ENCODE peak calls at places on chromosomes 16 and 17, in six cellular contexts. L, J, B, A, N and F are unnamed samples.

GRCh38 chr16:12395266-12395665 is 408.4 kb downstream of the CPPED1 start:
- DNase-seq in L (no peak), J (no peak), B (no peak), A (no peak), N (no peak), F (no peak)

GRCh38 chr16:74111583-74111982 is 185.0 kb upstream of the PSMD7 start:
- DNase-seq in L (no peak), J (no peak), B (no peak), A (no peak), N (no peak), F (no peak)

GRCh38 chr16:56192971-56193936 is 2.0 kb downstream of the GNAO1 start:
- DNase-seq in L (no peak), J (no peak), B (no peak), A (no peak), N (peak), F (no peak)

GRCh38 chr17:50087246-50087911 is 7.8 kb upstream of the PDK2 start:
- DNase-seq in L (peak), J (peak), B (peak), A (peak), N (peak), F (peak)

GRCh38 chr17:38873646-38874380 is 4.0 kb downstream of the LASP1 start:
- DNase-seq in L (no peak), J (no peak), B (no peak), A (peak), N (no peak), F (no peak)

GRCh38 chr17:7961436-7961835 is 29.4 kb downstream of the CNTROB start:
- DNase-seq in L (no peak), J (no peak), B (no peak), A (no peak), N (no peak), F (no peak)

GRCh38 chr17:64679710-64680216 is 17.7 kb upstream of the SMURF2 start:
- DNase-seq in L (no peak), J (no peak), B (peak), A (peak), N (peak), F (no peak)

GRCh38 chr17:17439971-17440843 is 36.6 kb upstream of the MED9 start:
- DNase-seq in L (peak), J (no peak), B (no peak), A (peak), N (peak), F (peak)

GRCh38 chr17:7130626-7131467 is 16.2 kb upstream of the ASGR2 start:
- DNase-seq in L (no peak), J (no peak), B (no peak), A (no peak), N (peak), F (no peak)

GRCh38 chr17:79388556-79389295 is 222.1 kb downstream of the RBFOX3 start:
- DNase-seq in L (peak), J (no peak), B (no peak), A (peak), N (peak), F (no peak)

GRCh38 chr17:80101946-80102706 is 745 bp downstream of the GAA start:
- DNase-seq in L (no peak), J (no peak), B (no peak), A (peak), N (peak), F (peak)

GRCh38 chr17:61617261-61617660 is 26.2 kb upstream of the NACA2 start:
- DNase-seq in L (no peak), J (no peak), B (no peak), A (no peak), N (no peak), F (no peak)

GRCh38 chr16:86783626-86784266 is 205.4 kb downstream of the FOXL1 start:
- DNase-seq in L (no peak), J (no peak), B (no peak), A (no peak), N (no peak), F (no peak)

GRCh38 chr16:53913082-53913870 is 209.3 kb downstream of the FTO start:
- DNase-seq in L (no peak), J (peak), B (peak), A (no peak), N (no peak), F (peak)

GRCh38 chr17:4811471-4811870 is 4.5 kb downstream of the PLD2 start:
- DNase-seq in L (no peak), J (no peak), B (no peak), A (no peak), N (no peak), F (no peak)

GRCh38 chr17:42422412-42422957 is 571 bp downstream of the CAVIN1 start:
- DNase-seq in L (no peak), J (no peak), B (no peak), A (no peak), N (peak), F (peak)

GRCh38 chr16:65660390-65660789 is 538.5 kb upstream of the CDH11 start:
- DNase-seq in L (no peak), J (no peak), B (no peak), A (no peak), N (no peak), F (no peak)

GRCh38 chr17:10033982-10034381 is 128.9 kb upstream of the RCVRN start:
- DNase-seq in L (no peak), J (no peak), B (no peak), A (no peak), N (no peak), F (no peak)

GRCh38 chr16:27723711-27724490 is 174.0 kb downstream of the KATNIP start:
- DNase-seq in L (no peak), J (no peak), B (no peak), A (no peak), N (no peak), F (no peak)

GRCh38 chr16:71320021-71320420 is 30.8 kb upstream of the CMTR2 start:
- DNase-seq in L (no peak), J (no peak), B (no peak), A (no peak), N (no peak), F (no peak)

GRCh38 chr16:66510711-66511614 is 39.0 kb downstream of the TK2 start:
- DNase-seq in L (peak), J (no peak), B (no peak), A (no peak), N (no peak), F (no peak)

GRCh38 chr16:71637398-71637797 is 11.4 kb downstream of the MARVELD3 start:
- DNase-seq in L (no peak), J (no peak), B (peak), A (no peak), N (peak), F (no peak)

GRCh38 chr17:44362056-44362355 is 1.6 kb downstream of the FAM171A2 start:
- DNase-seq in L (no peak), J (peak), B (no peak), A (no peak), N (no peak), F (no peak)

GRCh38 chr17:7613769-7614421 is 802 bp downstream of the FXR2 start:
- DNase-seq in L (no peak), J (no peak), B (no peak), A (no peak), N (peak), F (no peak)

GRCh38 chr17:43823350-43824084 is 9.4 kb downstream of the MPP3 start:
- DNase-seq in L (peak), J (no peak), B (no peak), A (no peak), N (no peak), F (no peak)

GRCh38 chr17:18181358-18181757 is 2.3 kb upstream of the ALKBH5 start:
- DNase-seq in L (no peak), J (peak), B (no peak), A (no peak), N (no peak), F (no peak)

GRCh38 chr17:75763613-75764416 is 1.2 kb downstream of the GALK1 start:
- DNase-seq in L (no peak), J (no peak), B (no peak), A (no peak), N (no peak), F (no peak)

GRCh38 chr17:59152925-59153324 is 2.1 kb downstream of the SKA2 start:
- DNase-seq in L (no peak), J (no peak), B (no peak), A (no peak), N (no peak), F (no peak)
- H3K4me3 ChIP-seq in L (no peak), J (no peak), B (peak), A (peak), N (no peak), F (no peak)

GRCh38 chr16:15705064-15705565 is 55.1 kb downstream of the NDE1 start:
- DNase-seq in L (no peak), J (no peak), B (no peak), A (no peak), N (no peak), F (no peak)
- H3K27ac ChIP-seq in L (no peak), J (peak), B (no peak), A (no peak), N (no peak), F (no peak)

DNA sequence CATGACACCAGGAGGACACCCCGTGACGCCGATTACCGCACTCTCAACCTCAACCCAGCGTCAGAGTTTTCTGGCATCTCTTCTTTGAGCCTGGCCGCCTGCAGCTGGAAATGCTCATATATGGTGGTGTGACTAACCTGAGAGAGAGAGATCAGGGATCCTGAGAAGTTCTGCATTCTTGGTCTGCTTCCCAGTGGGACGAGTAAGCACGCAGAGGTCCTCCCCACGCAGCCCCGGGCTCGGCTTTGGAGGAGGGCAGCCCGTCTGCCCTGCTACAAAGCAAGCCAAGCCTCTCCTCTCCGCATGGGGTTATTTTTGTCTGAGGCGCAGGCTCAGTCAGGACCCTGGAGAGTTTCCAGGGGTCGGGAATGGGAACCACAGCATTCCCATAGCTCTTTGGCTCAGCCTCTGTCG is 16.5 kb downstream of the CRISPLD2 start:
- DNase-seq in L (peak), J (peak), B (peak), A (no peak), N (peak), F (no peak)
- H3K4me3 ChIP-seq in L (peak), J (no peak), B (no peak), A (no peak), N (no peak), F (no peak)

DNA sequence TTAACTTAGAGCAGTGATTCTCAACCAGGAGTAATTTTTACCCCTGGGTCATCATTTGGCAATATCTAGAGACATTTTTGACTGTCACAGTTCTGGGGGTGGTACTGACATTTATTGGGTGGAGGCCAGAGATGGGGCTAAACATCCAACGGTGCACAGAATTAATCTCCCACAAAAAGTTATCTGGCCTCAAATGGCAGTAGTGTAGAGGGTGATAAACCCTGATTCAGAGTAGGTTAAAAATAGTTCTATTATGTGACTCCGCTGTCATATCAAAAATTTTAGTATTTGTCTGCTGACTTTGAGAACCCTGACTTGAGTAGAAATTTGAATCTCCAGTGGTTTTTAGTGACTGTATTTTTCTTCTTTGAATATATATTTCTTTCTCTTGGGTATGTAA is 19.1 kb downstream of the VPS35L start:
- DNase-seq in L (no peak), J (no peak), B (no peak), A (no peak), N (no peak), F (no peak)
- H3K27ac ChIP-seq in L (no peak), J (no peak), B (no peak), A (no peak), N (no peak), F (no peak)

DNA sequence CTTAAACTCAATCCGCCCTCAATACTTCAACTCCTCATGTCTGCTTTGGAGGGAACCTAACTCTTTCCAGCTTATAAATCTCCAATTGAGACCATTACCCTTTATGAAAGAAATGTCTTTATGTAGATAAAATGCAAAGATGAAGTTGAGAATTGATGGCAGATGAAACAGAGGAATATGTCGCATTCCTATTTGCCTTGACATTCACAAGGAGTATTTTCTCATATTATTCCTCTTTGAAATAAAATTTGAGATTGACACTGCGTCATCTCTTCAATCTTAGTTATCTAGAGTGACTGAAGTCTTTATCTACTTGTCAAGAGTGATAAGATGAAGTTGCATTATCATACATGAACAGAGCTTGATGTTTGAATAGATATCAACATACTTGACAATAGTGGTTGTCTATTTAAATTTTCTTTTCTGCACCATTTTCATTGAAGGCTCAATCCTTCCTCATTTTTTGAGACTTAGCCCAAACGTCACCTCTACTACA is 574.4 kb upstream of the SOX9 start:
- DNase-seq in L (no peak), J (no peak), B (no peak), A (no peak), N (no peak), F (no peak)
- H3K4me3 ChIP-seq in L (no peak), J (no peak), B (no peak), A (no peak), N (no peak), F (no peak)

GRCh38 chr16:50332599-50332998 is 36.2 kb downstream of the BRD7 start:
- DNase-seq in L (no peak), J (no peak), B (no peak), A (no peak), N (no peak), F (no peak)

GRCh38 chr16:50335198-50335958 is 33.4 kb downstream of the BRD7 start:
- DNase-seq in L (no peak), J (no peak), B (no peak), A (no peak), N (no peak), F (peak)

GRCh38 chr16:50334106-50334975 is 34.4 kb downstream of the BRD7 start:
- DNase-seq in L (no peak), J (no peak), B (no peak), A (no peak), N (no peak), F (no peak)

GRCh38 chr16:50329446-50330189 is 39.2 kb downstream of the BRD7 start:
- DNase-seq in L (no peak), J (no peak), B (no peak), A (no peak), N (peak), F (no peak)

DNA sequence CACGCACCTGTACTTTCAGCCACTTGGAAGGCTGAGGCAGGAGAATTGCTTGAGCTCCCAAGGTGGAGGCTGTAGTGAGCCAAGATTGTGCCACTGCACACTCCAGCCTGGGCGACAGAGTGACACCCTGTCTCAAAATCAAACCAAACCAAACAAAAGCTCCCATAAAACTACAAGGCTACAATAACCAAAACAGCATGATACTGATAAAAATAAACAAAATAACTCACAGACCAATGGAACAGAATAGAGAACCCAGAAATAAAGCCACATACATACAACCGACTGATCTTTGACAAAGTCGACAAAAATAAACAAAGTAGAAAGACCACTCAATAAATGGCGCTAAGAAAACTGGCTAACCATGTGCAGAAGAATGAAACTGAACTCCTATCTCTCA is 37.2 kb downstream of the BRD7 start:
- DNase-seq in L (no peak), J (no peak), B (no peak), A (no peak), N (no peak), F (no peak)
- H3K27ac ChIP-seq in L (no peak), J (no peak), B (no peak), A (no peak), N (no peak), F (no peak)

DNA sequence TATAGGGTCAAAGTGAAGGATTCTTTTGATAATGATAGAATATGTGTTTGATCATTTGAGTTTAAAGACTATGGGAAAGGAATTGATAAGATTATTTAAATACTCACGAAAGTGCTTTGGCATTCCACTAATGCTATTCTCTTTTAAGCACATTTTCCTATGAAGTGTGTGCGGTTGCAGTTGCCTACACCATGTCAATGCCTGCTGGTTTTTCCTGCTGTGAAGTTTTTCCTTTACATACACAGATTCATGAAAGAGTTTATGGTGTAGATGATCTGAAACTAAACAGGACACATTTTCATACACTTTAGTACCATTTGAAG is 78.7 kb downstream of the VMP1 start:
- DNase-seq in L (no peak), J (no peak), B (no peak), A (no peak), N (no peak), F (no peak)
- H3K4me3 ChIP-seq in L (peak), J (no peak), B (peak), A (no peak), N (no peak), F (peak)

GRCh38 chr17:40564195-40564882 is 933 bp downstream of the CCR7 start:
- DNase-seq in L (no peak), J (no peak), B (no peak), A (no peak), N (no peak), F (peak)
- H3K27ac ChIP-seq in L (no peak), J (no peak), B (no peak), A (peak), N (no peak), F (peak)